ENCODE peak calls at places on chromosomes 3 and 15, in eight cellular contexts. K, I, D, N, V, X, L and Y are unnamed samples.

GRCh38 chr3:184419171-184419570 is 39.3 kb downstream of the CHRD start:
- DNase-seq in K (no peak), I (no peak), D (no peak), N (peak; percentile 28), V (no peak), X (no peak), L (no peak), Y (no peak)

GRCh38 chr3:172218350-172219323 is 179.3 kb downstream of the FNDC3B start:
- DNase-seq in K (no peak), I (no peak), D (no peak), N (no peak), V (no peak), X (no peak), L (no peak), Y (no peak)

GRCh38 chr15:57097246-57097645 is 178.8 kb downstream of the TCF12 start:
- DNase-seq in K (no peak), I (no peak), D (no peak), N (no peak), V (no peak), X (peak; percentile 21), L (no peak), Y (no peak)

GRCh38 chr3:43499256-43499655 is 122.6 kb downstream of the ANO10 start:
- DNase-seq in K (no peak), I (no peak), D (no peak), N (no peak), V (no peak), X (no peak), L (no peak), Y (no peak)

GRCh38 chr15:51888593-51889195 is 59.2 kb downstream of the TMOD3 start:
- DNase-seq in K (no peak), I (peak; percentile 44), D (no peak), N (no peak), V (peak; percentile 41), X (no peak), L (peak; percentile 51), Y (no peak)

GRCh38 chr15:54273928-54274327 is 295.7 kb downstream of the UNC13C start:
- DNase-seq in K (no peak), I (no peak), D (peak; percentile 27), N (no peak), V (peak; percentile 1), X (no peak), L (peak; percentile 9), Y (no peak)

GRCh38 chr15:31077181-31077580 is 24.3 kb downstream of the TRPM1 start:
- DNase-seq in K (no peak), I (no peak), D (no peak), N (no peak), V (no peak), X (no peak), L (no peak), Y (no peak)

GRCh38 chr3:128973988-128974564 is 19.8 kb downstream of the CFAP92 start:
- DNase-seq in K (no peak), I (no peak), D (no peak), N (no peak), V (peak; percentile 61), X (no peak), L (no peak), Y (no peak)

GRCh38 chr3:53104762-53105161 is 25.5 kb downstream of the RFT1 start:
- DNase-seq in K (no peak), I (no peak), D (no peak), N (no peak), V (no peak), X (no peak), L (no peak), Y (no peak)

GRCh38 chr15:40739042-40739441 is 16.0 kb downstream of the RMDN3 start:
- DNase-seq in K (peak; percentile 11), I (no peak), D (no peak), N (no peak), V (no peak), X (no peak), L (no peak), Y (no peak)

GRCh38 chr15:71892335-71892734 is 82.0 kb downstream of the NR2E3 start:
- DNase-seq in K (no peak), I (no peak), D (no peak), N (no peak), V (no peak), X (no peak), L (no peak), Y (no peak)

GRCh38 chr3:45246236-45246635 is 20.1 kb upstream of the TMEM158 start:
- DNase-seq in K (no peak), I (no peak), D (no peak), N (no peak), V (no peak), X (no peak), L (no peak), Y (no peak)

GRCh38 chr15:27061739-27062138 is 90.8 kb downstream of the GABRG3 start:
- DNase-seq in K (no peak), I (no peak), D (no peak), N (no peak), V (no peak), X (no peak), L (peak; percentile 25), Y (no peak)

GRCh38 chr3:7693976-7694375 is 807.6 kb upstream of the LMCD1 start:
- DNase-seq in K (no peak), I (no peak), D (no peak), N (no peak), V (no peak), X (no peak), L (no peak), Y (no peak)

GRCh38 chr3:149706905-149707304 is 45.4 kb downstream of the COMMD2 start:
- DNase-seq in K (no peak), I (no peak), D (no peak), N (peak; percentile 37), V (no peak), X (no peak), L (no peak), Y (no peak)

GRCh38 chr3:13352621-13353131 is 67.4 kb downstream of the NUP210 start:
- DNase-seq in K (no peak), I (peak; percentile 95), D (no peak), N (no peak), V (no peak), X (peak; percentile 8), L (peak; percentile 12), Y (no peak)

GRCh38 chr3:129045675-129046036 is 14.9 kb upstream of the GP9 start:
- DNase-seq in K (peak; percentile 62), I (no peak), D (no peak), N (peak; percentile 58), V (no peak), X (no peak), L (no peak), Y (peak; percentile 25)

GRCh38 chr3:188826574-188826973 is 345.2 kb upstream of the TPRG1 start:
- DNase-seq in K (no peak), I (no peak), D (no peak), N (no peak), V (no peak), X (no peak), L (no peak), Y (no peak)

GRCh38 chr3:119359476-119359998 is 65.4 kb downstream of the ARHGAP31 start:
- DNase-seq in K (no peak), I (no peak), D (no peak), N (no peak), V (peak; percentile 47), X (no peak), L (no peak), Y (no peak)

GRCh38 chr3:124669470-124669869 is 60.8 kb upstream of the UMPS start:
- DNase-seq in K (no peak), I (no peak), D (no peak), N (no peak), V (no peak), X (peak; percentile 6), L (peak; percentile 38), Y (no peak)

GRCh38 chr3:168249539-168250414 is 154.1 kb upstream of the GOLIM4 start:
- DNase-seq in K (peak; percentile 62), I (peak; percentile 12), D (peak; percentile 58), N (peak; percentile 89), V (peak; percentile 47), X (peak; percentile 74), L (peak; percentile 80), Y (no peak)

GRCh38 chr15:57356636-57357035 is 19.7 kb upstream of the CGNL1 start:
- DNase-seq in K (no peak), I (no peak), D (no peak), N (peak; percentile 52), V (no peak), X (peak; percentile 37), L (no peak), Y (no peak)

GRCh38 chr15:84915011-84915958 is 30.8 kb downstream of the SLC28A1 start:
- DNase-seq in K (peak; percentile 73), I (peak; percentile 81), D (no peak), N (peak; percentile 60), V (peak; percentile 16), X (peak; percentile 92), L (peak; percentile 93), Y (no peak)
- H3K4me1 ChIP-seq in K (no peaks in the 10 kb centered on the region), I (peaks cover 27% of the 10 kb centered on the region), D (no peaks in the 10 kb centered on the region), N (no peaks in the 10 kb centered on the region), V (no peaks in the 10 kb centered on the region), X (peaks cover 41% of the 10 kb centered on the region), L (peaks cover 65% of the 10 kb centered on the region), Y (no peaks in the 10 kb centered on the region)

GRCh38 chr3:197507081-197507480 is 48.7 kb downstream of the BDH1 start:
- DNase-seq in K (no peak), I (no peak), D (no peak), N (no peak), V (no peak), X (no peak), L (no peak), Y (no peak)
- H3K27ac ChIP-seq in K (no peak overlapping the region), I (no peak overlapping the region), D (no peak overlapping the region), N (no peak overlapping the region), V (no peak overlapping the region), X (no peak overlapping the region), L (no peak overlapping the region), Y (no peak overlapping the region)

DNA sequence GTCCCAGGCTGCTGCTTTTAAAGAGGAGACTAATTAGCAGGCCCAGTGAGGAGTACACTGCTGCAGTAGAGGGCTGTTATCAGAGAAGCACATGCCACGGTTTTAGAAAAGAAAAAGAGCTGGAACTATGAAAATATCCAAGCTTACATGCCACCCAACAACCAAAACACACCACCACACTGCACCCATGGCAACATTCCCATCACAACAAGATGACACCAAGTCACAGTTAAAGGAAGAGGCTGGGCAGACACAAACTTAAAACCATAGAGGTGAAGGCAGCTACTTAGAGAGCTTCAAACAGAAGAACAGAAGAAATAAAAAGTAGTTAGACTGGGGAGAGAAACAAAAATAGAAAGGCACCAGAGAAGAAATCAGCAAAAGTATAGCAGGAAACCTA is 37.0 kb downstream of the NPTN start:
- DNase-seq in K (no peak), I (no peak), D (no peak), N (no peak), V (no peak), X (no peak), L (no peak), Y (no peak)
- H3K4me1 ChIP-seq in K (no peaks in the 10 kb centered on the region), I (peaks cover 12% of the 10 kb centered on the region), D (peaks cover 9% of the 10 kb centered on the region), N (peaks cover 11% of the 10 kb centered on the region), V (no peaks in the 10 kb centered on the region), X (peaks cover 37% of the 10 kb centered on the region), L (peaks cover 20% of the 10 kb centered on the region), Y (no peaks in the 10 kb centered on the region)

DNA sequence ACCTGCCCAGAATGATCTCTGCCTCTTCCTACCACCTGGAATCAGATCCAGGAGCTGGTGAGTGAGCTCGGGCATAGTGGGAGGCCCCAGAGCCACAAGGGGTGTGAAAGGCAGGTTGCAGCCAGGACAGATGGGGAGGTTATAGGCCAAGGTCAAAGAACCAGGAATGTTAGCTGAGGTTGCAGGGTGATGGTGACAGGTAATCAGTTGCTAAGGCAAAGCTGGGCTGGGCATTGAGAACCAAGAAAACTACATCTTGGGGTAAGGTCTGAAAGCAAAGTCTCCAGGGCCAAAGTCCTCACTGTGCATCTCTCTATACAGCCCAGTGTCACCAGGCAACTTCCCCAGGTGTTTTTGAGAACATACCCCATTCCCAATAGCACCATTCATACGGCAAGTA is 38.4 kb upstream of the SLC6A11 start:
- DNase-seq in K (no peak), I (no peak), D (no peak), N (no peak), V (no peak), X (no peak), L (no peak), Y (no peak)
- H3K27ac ChIP-seq in K (no peak overlapping the region), I (no peak overlapping the region), D (no peak overlapping the region), N (no peak overlapping the region), V (no peak overlapping the region), X (no peak overlapping the region), L (no peak overlapping the region), Y (no peak overlapping the region)